ENCODE peak calls at places on chromosomes 16 and 17, in six cellular contexts. Z is T-cell; O is HEK293T; U is activated CD4-positive, alpha-beta T cell treated with anti-CD3 and anti-CD28 coated beads, Interleukin-2, amount 50 U/mL, for 1 hour; Q is T-helper 1 cell; G is anterior cingulate cortex. B is an unnamed sample.

GRCh38 chr17:72984145-72984924 is 108.2 kb downstream of the SLC39A11 start:
- DNase-seq in Q (no peak), Z (no peak), G (no peak), U (no peak), O (no peak), B (peak; percentile 90)

GRCh38 chr16:87611456-87611855 is 9.1 kb downstream of the JPH3 start:
- DNase-seq in U (no peak), G (no peak), Z (no peak), Q (no peak), O (no peak), B (no peak)

GRCh38 chr16:85365120-85365519 is 248.0 kb upstream of the GSE1 start:
- DNase-seq in O (no peak), U (no peak), Z (no peak), G (no peak), Q (no peak), B (no peak)

GRCh38 chr17:41254861-41255260 is 323 bp upstream of the KRTAP9-9 start:
- DNase-seq in U (no peak), Z (no peak), Q (no peak), O (no peak), G (no peak), B (no peak)

GRCh38 chr17:78414178-78415162 is 36.0 kb downstream of the PGS1 start:
- DNase-seq in U (peak; percentile 54), G (no peak), Z (peak; percentile 27), O (no peak), Q (no peak), B (no peak)

GRCh38 chr16:59566446-59566845 is 832.3 kb upstream of the GOT2 start:
- DNase-seq in Z (no peak), O (no peak), U (no peak), Q (no peak), G (no peak), B (no peak)

GRCh38 chr17:1060991-1061390 is 64.1 kb downstream of the TIMM22 start:
- DNase-seq in Z (no peak), U (peak; percentile 8), G (no peak), Q (no peak), O (no peak), B (peak; percentile 98)

GRCh38 chr17:71801301-71801700 is 319.5 kb upstream of the SOX9 start:
- DNase-seq in O (no peak), Q (no peak), U (no peak), Z (no peak), G (peak; percentile 18), B (no peak)

GRCh38 chr16:74281285-74281684 is 15.3 kb upstream of the PSMD7 start:
- DNase-seq in Z (no peak), O (no peak), G (no peak), U (no peak), Q (no peak), B (no peak)

GRCh38 chr17:39782980-39783379 is 45.2 kb downstream of the GRB7 start:
- DNase-seq in O (no peak), G (no peak), U (no peak), Z (no peak), Q (no peak), B (no peak)

GRCh38 chr17:18066866-18067265 is 20.9 kb upstream of the DRG2 start:
- DNase-seq in Q (no peak), G (no peak), O (no peak), Z (no peak), U (no peak), B (no peak)

GRCh38 chr17:7129311-7129710 is 14.7 kb upstream of the ASGR2 start:
- DNase-seq in O (no peak), Q (no peak), U (no peak), G (no peak), Z (no peak), B (no peak)

GRCh38 chr17:41813699-41814124 is 908 bp downstream of the FKBP10 start:
- DNase-seq in G (no peak), Q (no peak), U (no peak), Z (no peak), O (no peak), B (no peak)

GRCh38 chr17:78318407-78318806 is 41.5 kb downstream of the SOCS3 start:
- DNase-seq in Z (no peak), G (no peak), O (no peak), Q (no peak), U (no peak), B (no peak)

GRCh38 chr16:7086842-7087616 is 245.6 kb upstream of the RBFOX1 start:
- DNase-seq in O (peak; percentile 26), U (no peak), G (peak; percentile 19), Z (no peak), Q (no peak), B (peak; percentile 31)

GRCh38 chr16:65059421-65059980 is 62.4 kb downstream of the CDH11 start:
- DNase-seq in G (peak; percentile 83), Z (no peak), O (no peak), Q (no peak), U (no peak), B (no peak)

GRCh38 chr16:6891486-6891885 is 441.2 kb upstream of the RBFOX1 start:
- DNase-seq in Q (no peak), U (no peak), Z (no peak), O (no peak), G (no peak), B (no peak)

GRCh38 chr17:41625602-41626001 is 1.2 kb upstream of the KRT17 start:
- DNase-seq in Q (no peak), U (no peak), Z (no peak), G (no peak), O (no peak), B (peak; percentile 57)

GRCh38 chr16:75458439-75458838 is 6.0 kb downstream of the TMEM170A start:
- DNase-seq in G (no peak), U (no peak), Z (no peak), O (no peak), Q (no peak), B (no peak)